ENCODE peak calls at places on chromosomes 4 and X, in four cellular contexts. X, Z, M and A are unnamed samples.

GRCh38 chr4:188021548-188022249 is 26.1 kb downstream of the ZFP42 start:
- DNase-seq in Z (no peak), X (no peak), M (no peak), A (no peak)

GRCh38 chrX:127649011-127649410 is 403.2 kb downstream of the ACTRT1 start:
- DNase-seq in X (no peak), Z (no peak), M (no peak), A (no peak)

GRCh38 chr4:178856139-178856800 is 1414.0 kb upstream of the AGA start:
- DNase-seq in M (no peak), Z (no peak), X (no peak), A (no peak)

GRCh38 chr4:100421356-100421978 is 96.4 kb downstream of the EMCN start:
- DNase-seq in X (no peak), Z (peak; percentile 10), M (peak; percentile 21), A (no peak)

GRCh38 chr4:186719925-186720694 is 3.5 kb downstream of the FAT1 start:
- DNase-seq in M (peak; percentile 39), X (no peak), Z (peak; percentile 5), A (no peak)

GRCh38 chr4:41579556-41579955 is 41.6 kb downstream of the LIMCH1 start:
- DNase-seq in Z (no peak), M (no peak), X (no peak), A (no peak)

GRCh38 chrX:151153086-151153485 is 23.3 kb upstream of the GPR50 start:
- DNase-seq in M (peak; percentile 29), Z (no peak), X (no peak), A (no peak)

GRCh38 chrX:153960786-153961185 is 10.8 kb downstream of the HCFC1 start:
- DNase-seq in M (no peak), X (no peak), Z (no peak), A (no peak)

GRCh38 chrX:23292979-23293651 is 41.5 kb upstream of the PTCHD1 start:
- DNase-seq in M (peak; percentile 71), Z (no peak), X (no peak), A (no peak)

GRCh38 chrX:153725039-153725831 is 579 bp downstream of the ABCD1 start:
- DNase-seq in M (no peak), Z (peak; percentile 4), X (no peak), A (no peak)

GRCh38 chrX:132071260-132071659 is 48.2 kb downstream of the STK26 start:
- DNase-seq in M (no peak), X (no peak), Z (no peak), A (no peak)

GRCh38 chrX:129531132-129531531 is 7.8 kb upstream of the SMARCA1 start:
- DNase-seq in Z (no peak), M (no peak), X (no peak), A (no peak)

GRCh38 chr4:38949416-38950051 is 81.9 kb downstream of the FAM114A1 start:
- DNase-seq in X (no peak), Z (no peak), M (peak; percentile 41), A (no peak)

GRCh38 chr4:18735740-18736288 is 714.3 kb upstream of the LCORL start:
- DNase-seq in Z (no peak), M (no peak), X (no peak), A (no peak)

GRCh38 chr4:12375805-12376204 is 947.1 kb upstream of the HS3ST1 start:
- DNase-seq in M (no peak), X (no peak), Z (no peak), A (no peak)

GRCh38 chr4:13892739-13893105 is 265.2 kb upstream of the BOD1L1 start:
- DNase-seq in M (no peak), Z (no peak), X (no peak), A (no peak)